ENCODE peak calls at places on chromosomes 12 and 14, in five cellular contexts. S is H1, C is GM12878, P is K562, E is HCT116. N is an unnamed sample.

GRCh38 chr12:182381-182883 is 31.5 kb downstream of the SLC6A12 start:
- DNase-seq in P (no peak), C (no peak), E (no peak), S (no peak), N (no peak)

GRCh38 chr14:74583689-74584434 is 28.2 kb downstream of the LTBP2 start:
- DNase-seq in E (peak), P (no peak), C (no peak), S (no peak), N (no peak)

GRCh38 chr12:2299207-2299606 is 246.4 kb downstream of the CACNA1C start:
- DNase-seq in C (no peak), P (no peak), E (no peak), S (no peak), N (no peak)

GRCh38 chr14:35159742-35160409 is 37.5 kb downstream of the PRORP start:
- DNase-seq in E (peak), S (no peak), P (peak), C (no peak), N (no peak)

GRCh38 chr14:61561657-61562276 is 133.5 kb upstream of the HIF1A start:
- DNase-seq in P (no peak), S (no peak), E (peak), C (no peak), N (no peak)

GRCh38 chr14:35383569-35384385 is 20.8 kb downstream of the NFKBIA start:
- DNase-seq in C (no peak), E (no peak), S (no peak), P (no peak), N (no peak)

GRCh38 chr12:13000935-13001724 is 1.1 kb upstream of the HEBP1 start:
- DNase-seq in C (no peak), E (peak), S (peak), P (peak), N (peak)

GRCh38 chr12:24911284-24911791 is 37.6 kb downstream of the BCAT1 start:
- DNase-seq in E (no peak), C (no peak), P (peak), S (peak), N (no peak)

GRCh38 chr12:46177842-46178608 is 90.8 kb downstream of the SLC38A1 start:
- DNase-seq in E (no peak), P (peak), C (peak), S (no peak), N (no peak)

GRCh38 chr12:113184098-113184899 is 979 bp downstream of the DDX54 start:
- DNase-seq in C (no peak), E (peak), P (no peak), S (no peak), N (no peak)

GRCh38 chr12:14986449-14986848 is 13.6 kb downstream of the PDE6H start:
- DNase-seq in S (no peak), P (no peak), C (no peak), E (no peak), N (no peak)

GRCh38 chr12:11719678-11720099 is 70.2 kb downstream of the ETV6 start:
- DNase-seq in S (no peak), C (no peak), P (peak), E (no peak), N (no peak)

GRCh38 chr14:101844219-101844618 is 82.7 kb downstream of the PPP2R5C start:
- DNase-seq in C (no peak), P (no peak), S (no peak), E (no peak), N (no peak)

GRCh38 chr12:57765698-57766463 is 997 bp downstream of the CYP27B1 start:
- DNase-seq in C (no peak), S (no peak), P (no peak), E (no peak), N (no peak)

GRCh38 chr12:52715416-52715815 is 12.1 kb upstream of the KRT77 start:
- DNase-seq in E (peak), P (peak), S (peak), C (no peak), N (peak)

GRCh38 chr14:57848353-57848752 is 17.5 kb downstream of the SLC35F4 start:
- DNase-seq in E (no peak), P (no peak), C (no peak), S (no peak), N (no peak)

GRCh38 chr12:2922329-2922728 is 31.6 kb downstream of the TULP3 start:
- DNase-seq in S (no peak), E (no peak), C (no peak), P (no peak), N (no peak)

GRCh38 chr12:6827437-6827894 is 741 bp upstream of the P3H3 start:
- DNase-seq in S (peak), P (peak), E (peak), C (no peak), N (peak)

GRCh38 chr12:121843236-121843982 is 15.2 kb downstream of the HPD start:
- DNase-seq in E (no peak), C (no peak), P (peak), S (no peak), N (no peak)

GRCh38 chr12:130456375-130457199 is 118.9 kb downstream of the PIWIL1 start:
- DNase-seq in C (no peak), S (no peak), E (no peak), P (no peak), N (no peak)

GRCh38 chr14:100552524-100553125 is 34.6 kb downstream of the BEGAIN start:
- DNase-seq in P (no peak), E (no peak), S (no peak), C (no peak), N (no peak)

GRCh38 chr12:111349101-111349747 is 19.7 kb downstream of the PHETA1 start:
- DNase-seq in C (no peak), P (no peak), S (no peak), E (no peak), N (no peak)

GRCh38 chr12:27537855-27538675 is 14.1 kb downstream of the PPFIBP1 start:
- DNase-seq in C (no peak), P (no peak), S (no peak), E (no peak), N (no peak)

GRCh38 chr12:96257550-96258392 is 63.6 kb downstream of the ELK3 start:
- DNase-seq in C (no peak), S (peak), P (no peak), E (no peak), N (peak)

GRCh38 chr12:89685363-89685972 is 23.2 kb downstream of the ATP2B1 start:
- DNase-seq in E (no peak), P (no peak), S (no peak), C (no peak), N (no peak)

GRCh38 chr12:112234303-112234702 is 108.9 kb downstream of the TRAFD1 start:
- DNase-seq in E (no peak), P (no peak), S (no peak), C (no peak), N (no peak)

GRCh38 chr12:80154261-80154660 is 54.9 kb downstream of the OTOGL start:
- DNase-seq in E (no peak), C (no peak), P (no peak), S (no peak), N (no peak)

GRCh38 chr12:57018906-57019305 is 2.6 kb upstream of the TAC3 start:
- DNase-seq in P (no peak), E (no peak), S (no peak), C (no peak), N (no peak)

GRCh38 chr14:65255029-65255545 is 152.8 kb upstream of the MAX start:
- DNase-seq in P (no peak), C (no peak), E (peak), S (no peak), N (no peak)

GRCh38 chr14:76595266-76595665 is 166.0 kb upstream of the VASH1 start:
- DNase-seq in S (no peak), P (no peak), E (no peak), C (no peak), N (no peak)

GRCh38 chr12:106302401-106303201 is at the start of gene TCP11L2:
- DNase-seq in C (no peak), S (peak), P (peak), E (no peak), N (peak)

DNA sequence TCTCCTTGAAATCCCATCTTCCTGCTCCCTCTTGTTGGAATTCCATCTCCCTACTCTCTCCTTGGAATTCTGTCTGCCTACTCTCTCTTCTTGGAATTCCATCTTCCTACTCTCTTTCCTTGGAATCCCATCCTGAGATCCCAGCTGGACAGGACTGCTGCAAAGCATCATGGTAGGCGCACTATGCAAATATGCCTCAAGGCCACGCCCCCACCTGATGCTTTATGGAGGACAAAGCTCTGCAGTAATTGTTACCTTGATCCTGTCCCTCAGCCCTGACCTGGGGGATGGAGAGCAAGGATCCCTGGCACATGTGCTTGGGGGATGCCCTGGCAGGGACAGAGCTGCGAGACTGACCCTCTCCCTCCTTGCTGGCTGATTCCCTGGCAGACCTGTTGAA is 185.6 kb downstream of the TBX5 start:
- DNase-seq in C (no peak), P (no peak), S (no peak), E (no peak), N (no peak)
- TF ChIP-seq JUND in C (no peak), P (no peak), S (no peak), E (no peak), N (no peak)

GRCh38 chr12:109991586-109991985 is 4.6 kb downstream of the GIT2 start:
- DNase-seq in S (no peak), E (no peak), P (no peak), C (no peak), N (no peak)

GRCh38 chr12:109989380-109989779 is 6.8 kb downstream of the GIT2 start:
- DNase-seq in C (no peak), S (no peak), P (no peak), E (no peak), N (no peak)

GRCh38 chr12:109988903-109989302 is 7.3 kb downstream of the GIT2 start:
- DNase-seq in P (no peak), E (no peak), S (no peak), C (no peak), N (no peak)

GRCh38 chr12:109987615-109988014 is 8.6 kb downstream of the GIT2 start:
- DNase-seq in C (no peak), E (no peak), P (no peak), S (no peak), N (no peak)

DNA sequence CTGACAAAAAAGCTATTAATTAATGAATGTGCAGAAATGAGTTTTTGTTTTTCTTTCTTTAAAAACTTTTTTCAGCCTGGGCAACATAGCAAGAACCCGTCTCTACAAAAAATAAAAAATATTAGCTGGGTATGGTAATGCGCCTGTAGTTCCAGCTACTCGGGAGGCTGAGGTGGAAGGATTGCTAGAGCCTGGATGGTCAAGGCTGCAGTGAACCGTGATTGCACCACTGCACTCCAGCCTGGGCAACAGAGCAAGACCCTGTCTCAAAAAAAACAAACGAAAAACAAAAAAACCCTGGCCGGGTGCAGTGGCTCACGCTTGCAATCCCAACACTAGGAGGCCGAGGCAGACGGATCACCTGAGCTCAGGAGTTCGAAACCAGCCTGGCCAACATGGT is 7.9 kb downstream of the GIT2 start:
- DNase-seq in P (no peak), C (no peak), S (no peak), E (no peak), N (no peak)
- TF ChIP-seq JUND in P (no peak), C (no peak), S (no peak), E (no peak), N (no peak)

GRCh38 chr12:49810159-49810459 is 18.1 kb downstream of the NCKAP5L start:
- DNase-seq in P (no peak), E (no peak), S (no peak), C (no peak), N (no peak)
- TF ChIP-seq JUND in P (no peak), E (no peak), S (no peak), C (no peak), N (no peak)

DNA sequence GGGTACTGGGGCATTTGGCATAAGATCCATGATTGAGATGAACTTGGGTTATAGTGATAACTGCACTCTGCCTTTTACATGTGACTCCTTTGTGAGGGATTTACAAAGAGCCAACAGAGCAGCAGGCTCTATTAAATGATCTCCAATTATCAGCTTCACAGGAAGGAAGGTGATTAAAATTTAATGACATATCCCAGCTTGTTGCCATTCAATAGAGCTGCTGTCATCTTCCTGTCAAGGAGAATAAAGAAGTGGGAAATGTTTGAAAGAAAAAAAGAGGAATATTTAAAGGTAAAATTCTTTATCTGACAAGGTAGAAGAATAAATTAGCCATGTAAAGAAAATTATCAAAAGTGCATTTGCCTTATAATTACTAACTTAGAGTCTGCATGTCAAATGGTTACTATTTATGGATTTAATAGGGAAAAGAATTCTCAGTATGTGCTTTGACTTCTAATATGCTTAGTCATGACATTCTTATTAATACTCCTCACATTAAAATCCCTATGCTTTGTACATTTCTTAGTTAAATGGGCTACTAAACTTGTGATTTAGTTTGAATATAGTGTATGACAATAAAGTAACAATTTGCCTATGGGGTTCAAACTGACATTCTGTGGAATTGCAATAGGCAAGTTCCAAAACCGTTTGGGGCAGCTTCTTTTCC is 361.7 kb upstream of the TMTC1 start:
- DNase-seq in P (no peak), E (no peak), S (no peak), C (no peak), N (no peak)
- TF ChIP-seq JUND in P (no peak), E (no peak), S (no peak), C (no peak), N (no peak)